ENCODE peak calls at places on chromosomes 6 and 20, in four cellular contexts. N is head of caudate nucleus, X is A172, A is heart left ventricle. M is an unnamed sample.

GRCh38 chr6:14848019-14848418 is 397.9 kb upstream of the JARID2 start:
- DNase-seq in A (no peak), X (no peak), N (no peak), M (no peak)

GRCh38 chr6:37972994-37973757 is 153.6 kb downstream of the ZFAND3 start:
- DNase-seq in A (no peak), N (no peak), X (no peak), M (no peak)

GRCh38 chr20:36632487-36633284 is 13.3 kb downstream of the SLA2 start:
- DNase-seq in N (no peak), X (no peak), A (no peak), M (no peak)

GRCh38 chr6:92538296-92538695 is 881.1 kb downstream of the EPHA7 start:
- DNase-seq in A (no peak), N (no peak), X (no peak), M (no peak)

GRCh38 chr6:168063431-168063830 is 15.6 kb downstream of the FRMD1 start:
- DNase-seq in N (no peak), A (no peak), X (no peak), M (no peak)

GRCh38 chr6:47376930-47377329 is 67.2 kb upstream of the TNFRSF21 start:
- DNase-seq in N (no peak), X (no peak), A (no peak), M (no peak)

GRCh38 chr6:36493859-36494258 is 51.1 kb downstream of the KCTD20 start:
- DNase-seq in A (no peak), N (no peak), X (no peak), M (no peak)

GRCh38 chr6:145820000-145820399 is 5.4 kb upstream of the FBXO30 start:
- DNase-seq in A (no peak), X (no peak), N (no peak), M (no peak)

GRCh38 chr20:9066196-9066595 is 2.7 kb upstream of the PLCB4 start:
- DNase-seq in X (no peak), N (no peak), A (no peak), M (no peak)

GRCh38 chr6:158057213-158057987 is 75.7 kb downstream of the SYNJ2 start:
- DNase-seq in X (peak), N (no peak), A (peak), M (no peak)

GRCh38 chr6:167569041-167569805 is 244.3 kb downstream of the TTLL2 start:
- DNase-seq in X (no peak), A (no peak), N (no peak), M (no peak)

GRCh38 chr6:149628865-149629544 is 19.5 kb downstream of the KATNA1 start:
- DNase-seq in X (no peak), N (no peak), A (no peak), M (no peak)

GRCh38 chr6:132812756-132813172 is 1.6 kb upstream of the RPS12 start:
- DNase-seq in X (no peak), A (no peak), N (no peak), M (no peak)

GRCh38 chr6:169960003-169960344 is 208.6 kb downstream of the ERMARD start:
- DNase-seq in A (no peak), N (peak), X (no peak), M (no peak)

M was measured in substantia nigra.